ENCODE peak calls at places on chromosomes 12 and 14, in ten cellular contexts. O is stimulated activated CD4-positive, alpha-beta T cell treated with anti-CD3 and anti-CD28 coated beads, Interleukin-2, amount 100 ng/mL, for 4 hours; F is A549; R is occipital lobe; G is neural crest cell; W is GM06990; N is tibial artery; D is stimulated activated CD8-positive, alpha-beta memory T cell treated with anti-CD3 and anti-CD28 coated beads, Interleukin-7, amount 100 ng/mL, for 24 hours; U is A172; V is RKO. I is an unnamed sample.

GRCh38 chr14:55807536-55807935 is 227.5 kb downstream of the KTN1 start:
- DNase-seq in O (no peak), F (no peak), R (no peak), G (no peak), W (no peak), N (no peak), D (no peak), U (no peak), V (no peak), I (no peak)

GRCh38 chr12:114096461-114096860 is 130.3 kb upstream of the RBM19 start:
- DNase-seq in O (no peak), F (no peak), R (no peak), G (no peak), W (no peak), N (no peak), D (no peak), U (peak), V (peak), I (no peak)

GRCh38 chr12:62481843-62482540 is 15.4 kb downstream of the MON2 start:
- DNase-seq in O (no peak), F (no peak), R (peak), G (no peak), W (no peak), N (no peak), D (no peak), U (no peak), V (no peak), I (no peak)

GRCh38 chr14:74655597-74656389 is 43.8 kb upstream of the LTBP2 start:
- DNase-seq in O (no peak), F (peak), R (no peak), G (no peak), W (no peak), N (no peak), D (no peak), U (no peak), V (no peak), I (no peak)

GRCh38 chr12:11893998-11894397 is 176.7 kb upstream of the BCL2L14 start:
- DNase-seq in O (no peak), F (no peak), R (no peak), G (no peak), W (no peak), N (no peak), D (no peak), U (no peak), V (no peak), I (no peak)

GRCh38 chr12:194276-194675 is 19.7 kb downstream of the SLC6A12 start:
- DNase-seq in O (no peak), F (no peak), R (no peak), G (no peak), W (no peak), N (no peak), D (no peak), U (no peak), V (no peak), I (no peak)

GRCh38 chr12:70994217-70994788 is 73.8 kb upstream of the PTPRR start:
- DNase-seq in O (no peak), F (no peak), R (no peak), G (no peak), W (no peak), N (no peak), D (no peak), U (no peak), V (no peak), I (no peak)

GRCh38 chr12:53047221-53048032 is 2.4 kb upstream of the TNS2 start:
- DNase-seq in O (peak), F (peak), R (peak), G (peak), W (peak), N (peak), D (peak), U (peak), V (peak), I (peak)

I was measured in Daoy.